ENCODE peak calls at places on chromosomes 16 and 17, in eight cellular contexts. B is ACHN; X is SHP77 treated with DMSO at 0.1 percent for 48 hours; H is A549; T is effector memory CD8-positive, alpha-beta T cell; P is HEK293T; U is effector CD8-positive, alpha-beta T cell; Z is breast epithelium. W is an unnamed sample.

GRCh38 chr17:40362696-40363479 is 1.6 kb downstream of the GJD3 start:
- DNase-seq in B (peak), X (peak), H (peak), T (peak), P (peak), U (peak), Z (peak), W (peak)

GRCh38 chr16:57802635-57803412 is 533 bp upstream of the KIFC3 start:
- DNase-seq in B (no peak), X (no peak), H (peak), T (no peak), P (no peak), U (no peak), Z (no peak), W (no peak)

GRCh38 chr17:968812-969766 is 10.5 kb downstream of the NXN start:
- DNase-seq in B (no peak), X (no peak), H (no peak), T (no peak), P (no peak), U (no peak), Z (no peak), W (no peak)

GRCh38 chr16:85686912-85687591 is 1.7 kb downstream of the GINS2 start:
- DNase-seq in B (no peak), X (no peak), H (no peak), T (no peak), P (no peak), U (no peak), Z (no peak), W (no peak)

GRCh38 chr17:28327031-28327607 is 8.1 kb downstream of the TMEM97 start:
- DNase-seq in B (no peak), X (no peak), H (no peak), T (no peak), P (no peak), U (no peak), Z (no peak), W (no peak)

GRCh38 chr17:75524971-75525805 is at the start of gene LLGL2:
- DNase-seq in B (peak), X (peak), H (peak), T (peak), P (peak), U (peak), Z (peak), W (peak)

GRCh38 chr17:41223821-41224220 is 2.6 kb upstream of the KRTAP9-2 start:
- DNase-seq in B (no peak), X (no peak), H (no peak), T (no peak), P (no peak), U (no peak), Z (no peak), W (peak)

GRCh38 chr17:78450696-78451344 is 72.4 kb downstream of the PGS1 start:
- DNase-seq in B (no peak), X (peak), H (no peak), T (no peak), P (no peak), U (no peak), Z (no peak), W (peak)

GRCh38 chr16:50295541-50296132 is 29.3 kb downstream of the ADCY7 start:
- DNase-seq in B (no peak), X (no peak), H (no peak), T (no peak), P (no peak), U (no peak), Z (no peak), W (no peak)

GRCh38 chr16:60271382-60272180 is 1537.5 kb upstream of the GOT2 start:
- DNase-seq in B (no peak), X (no peak), H (no peak), T (no peak), P (no peak), U (no peak), Z (no peak), W (no peak)

GRCh38 chr16:20740007-20740883 is 1.4 kb downstream of the THUMPD1 start:
- DNase-seq in B (peak), X (no peak), H (peak), T (no peak), P (no peak), U (no peak), Z (no peak), W (peak)

GRCh38 chr17:37488009-37488604 is 1.6 kb upstream of the DUSP14 start:
- DNase-seq in B (peak), X (peak), H (peak), T (no peak), P (peak), U (no peak), Z (no peak), W (peak)

GRCh38 chr16:74991593-74992403 is 6.9 kb upstream of the WDR59 start:
- DNase-seq in B (no peak), X (no peak), H (no peak), T (no peak), P (no peak), U (no peak), Z (no peak), W (no peak)

GRCh38 chr17:2094891-2095535 is 40.1 kb downstream of the HIC1 start:
- DNase-seq in B (no peak), X (no peak), H (peak), T (no peak), P (no peak), U (no peak), Z (peak), W (peak)

GRCh38 chr17:38463451-38463858 is 35.2 kb downstream of the ARHGAP23 start:
- DNase-seq in B (no peak), X (no peak), H (no peak), T (no peak), P (no peak), U (no peak), Z (no peak), W (no peak)

GRCh38 chr16:31148281-31148728 is 1.6 kb downstream of the PRSS36 start:
- DNase-seq in B (no peak), X (no peak), H (no peak), T (no peak), P (no peak), U (no peak), Z (no peak), W (no peak)

W was measured in A673.